ENCODE peak calls at places on chromosomes 7 and 10, in four cellular contexts. X, T, G and D are unnamed samples. For H3K4me1, the result is how much of the 10 kb centered on the place peaks cover.

GRCh38 chr7:53035499-53036412 is at the start of gene POM121L12:
- DNase-seq in G (no peak), T (peak), X (no peak), D (no peak)

GRCh38 chr7:100093054-100093453 is 4.3 kb downstream of the COPS6 start:
- DNase-seq in G (no peak), X (no peak), T (no peak), D (no peak)

GRCh38 chr7:106039486-106040060 is 72.5 kb downstream of the SYPL1 start:
- DNase-seq in T (no peak), G (no peak), X (no peak), D (no peak)

GRCh38 chr7:42869131-42870020 is 42.5 kb downstream of the C7orf25 start:
- DNase-seq in T (no peak), X (no peak), G (peak), D (no peak)

GRCh38 chr10:60456053-60456452 is 66.4 kb upstream of the ANK3 start:
- DNase-seq in G (no peak), T (no peak), X (no peak), D (no peak)

GRCh38 chr7:53315986-53316385 is 280.6 kb downstream of the POM121L12 start:
- DNase-seq in X (no peak), T (no peak), G (peak), D (no peak)

GRCh38 chr10:23540401-23540800 is 101.5 kb downstream of the OTUD1 start:
- DNase-seq in G (no peak), T (no peak), X (no peak), D (no peak)

GRCh38 chr7:53119514-53119933 is 84.1 kb downstream of the POM121L12 start:
- DNase-seq in X (no peak), G (no peak), T (no peak), D (no peak)

GRCh38 chr7:496528-497295 is 22.9 kb downstream of the PDGFA start:
- DNase-seq in T (peak), X (no peak), G (no peak), D (no peak)

GRCh38 chr7:138449580-138449979 is 10.5 kb upstream of the TRIM24 start:
- DNase-seq in X (peak), G (no peak), T (no peak), D (no peak)

GRCh38 chr10:62639139-62639538 is 165.4 kb upstream of the ADO start:
- DNase-seq in T (no peak), X (no peak), G (no peak), D (no peak)

GRCh38 chr7:111892568-111892967 is 313.6 kb downstream of the DOCK4 start:
- DNase-seq in G (no peak), T (no peak), X (no peak), D (no peak)

GRCh38 chr10:48792121-48792520 is 107.4 kb downstream of the WDFY4 start:
- DNase-seq in G (no peak), X (no peak), T (no peak), D (peak)

GRCh38 chr10:58275908-58276307 is 6.9 kb downstream of the CISD1 start:
- DNase-seq in T (no peak), G (no peak), X (no peak), D (no peak)

GRCh38 chr10:121792198-121792597 is 135.6 kb downstream of the ATE1 start:
- DNase-seq in T (no peak), G (no peak), X (no peak), D (no peak)

GRCh38 chr10:50310560-50311174 is 59.4 kb upstream of the ASAH2 start:
- DNase-seq in T (no peak), G (peak), X (peak), D (no peak)

GRCh38 chr7:44391746-44392617 is 66.6 kb upstream of the CAMK2B start:
- DNase-seq in G (no peak), T (no peak), X (no peak), D (no peak)

GRCh38 chr7:151876899-151877777 is at the start of gene PRKAG2:
- DNase-seq in G (peak), T (peak), X (peak), D (peak)

GRCh38 chr7:74364061-74364460 is 74.9 kb downstream of the CLIP2 start:
- DNase-seq in X (peak), T (no peak), G (peak), D (no peak)

GRCh38 chr10:82378146-82378545 is 503.2 kb downstream of the NRG3 start:
- DNase-seq in G (peak), T (no peak), X (peak), D (no peak)

GRCh38 chr10:77533887-77534278 is 103.7 kb downstream of the KCNMA1 start:
- DNase-seq in T (no peak), X (no peak), G (no peak), D (no peak)

GRCh38 chr7:132160525-132161230 is 415.6 kb downstream of the PLXNA4 start:
- DNase-seq in G (no peak), X (no peak), T (no peak), D (no peak)

GRCh38 chr10:42594246-42594650 is 44.1 kb downstream of the ZNF33B start:
- DNase-seq in X (no peak), G (peak), T (no peak), D (no peak)

GRCh38 chr10:86400705-86401587 is 34.4 kb upstream of the GRID1 start:
- DNase-seq in X (peak), G (peak), T (peak), D (peak)

GRCh38 chr10:49651917-49652316 is 27.5 kb upstream of the C10orf53 start:
- DNase-seq in X (no peak), T (no peak), G (no peak), D (no peak)

GRCh38 chr10:59700709-59701108 is 8.9 kb downstream of the SLC16A9 start:
- DNase-seq in X (no peak), G (no peak), T (no peak), D (no peak)

GRCh38 chr7:7596156-7596555 is 29.5 kb downstream of the MIOS start:
- DNase-seq in X (no peak), T (no peak), G (no peak), D (no peak)

GRCh38 chr10:110226926-110227641 is 19.7 kb downstream of the MXI1 start:
- DNase-seq in X (no peak), G (peak), T (peak), D (peak)

GRCh38 chr7:47783456-47784240 is 164.6 kb downstream of the PKD1L1 start:
- DNase-seq in T (no peak), X (peak), G (peak), D (peak)

GRCh38 chr10:22259280-22259679 is 41.5 kb upstream of the EBLN1 start:
- DNase-seq in G (no peak), T (no peak), X (peak), D (no peak)

GRCh38 chr7:54880326-54880989 is 121.4 kb upstream of the SEC61G start:
- DNase-seq in T (no peak), X (peak), G (peak), D (no peak)

GRCh38 chr10:79434223-79434687 is 11.2 kb downstream of the ZCCHC24 start:
- DNase-seq in X (no peak), G (no peak), T (no peak), D (no peak)

GRCh38 chr10:122164028-122164601 is 107.0 kb upstream of the BTBD16 start:
- DNase-seq in G (no peak), T (peak), X (no peak), D (no peak)

GRCh38 chr7:44949315-44949714 is 29.5 kb downstream of the MYO1G start:
- DNase-seq in T (no peak), X (no peak), G (no peak), D (no peak)

GRCh38 chr10:70223728-70224127 is 9.5 kb downstream of the PPA1 start:
- DNase-seq in T (no peak), G (peak), X (no peak), D (no peak)

GRCh38 chr10:70228503-70228902 is 4.7 kb downstream of the PPA1 start:
- DNase-seq in T (no peak), G (no peak), X (no peak), D (no peak)

GRCh38 chr10:70232859-70233108 is 445 bp downstream of the PPA1 start:
- DNase-seq in T (no peak), G (no peak), X (no peak), D (peak)

GRCh38 chr10:70232155-70232858 is 922 bp downstream of the PPA1 start:
- DNase-seq in X (peak), G (peak), T (peak), D (peak)

GRCh38 chr10:70227548-70228320 is 5.5 kb downstream of the PPA1 start:
- DNase-seq in X (peak), T (no peak), G (no peak), D (no peak)
- H3K4me1 ChIP-seq in X (under half), T (under half), G (under half), D (under half)

GRCh38 chr7:15685358-15686181 is 913 bp downstream of the MEOX2 start:
- DNase-seq in T (peak), G (no peak), X (no peak), D (no peak)
- H3K27ac ChIP-seq in T (peak), G (no peak), X (no peak), D (no peak)

GRCh38 chr7:24930856-24931255 is 49.1 kb downstream of the OSBPL3 start:
- DNase-seq in G (no peak), X (no peak), T (no peak), D (no peak)
- H3K4me3 ChIP-seq in G (no peak), X (no peak), T (no peak), D (no peak)

DNA sequence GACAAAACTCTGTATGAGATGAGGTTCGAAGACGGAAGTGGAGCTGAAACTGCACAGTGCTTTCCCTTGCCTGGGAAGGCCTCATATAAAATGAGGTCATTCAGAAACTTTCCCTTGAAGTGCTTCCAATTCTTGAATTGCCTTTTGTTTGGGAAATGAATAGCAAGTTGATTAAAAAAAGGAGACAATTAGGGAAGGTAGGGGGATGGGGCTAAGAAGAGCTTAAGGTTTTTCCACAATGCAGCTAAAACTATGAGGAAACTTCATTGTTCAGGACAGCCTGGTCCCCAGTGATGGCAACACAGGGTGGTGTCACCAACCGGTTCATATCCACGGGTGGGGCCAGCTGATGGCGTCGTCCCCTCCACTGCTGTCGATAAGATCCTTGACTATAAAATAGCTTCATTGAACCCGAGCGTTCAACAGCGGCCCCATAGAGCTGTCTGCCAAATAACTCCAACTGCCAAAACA is 3.0 kb upstream of the CELF2 start:
- DNase-seq in G (no peak), X (no peak), T (peak), D (no peak)
- H3K4me1 ChIP-seq in G (under half), X (under half), T (under half), D (under half)

GRCh38 chr10:6048281-6049030 is 13.7 kb downstream of the IL2RA start:
- DNase-seq in X (no peak), T (no peak), G (no peak), D (no peak)
- H3K27ac ChIP-seq in X (no peak), T (no peak), G (no peak), D (no peak)

GRCh38 chr10:75407716-75408511 is 6.3 kb upstream of the ZNF503 start:
- DNase-seq in X (no peak), G (no peak), T (peak), D (no peak)
- H3K4me3 ChIP-seq in X (peak), G (peak), T (peak), D (no peak)

GRCh38 chr7:96308253-96308949 is 13.5 kb downstream of the SLC25A13 start:
- DNase-seq in X (no peak), G (no peak), T (no peak), D (no peak)

GRCh38 chr7:96308950-96309263 is 13.0 kb downstream of the SLC25A13 start:
- DNase-seq in G (no peak), T (no peak), X (no peak), D (no peak)

GRCh38 chr7:96304573-96304972 is 17.3 kb downstream of the SLC25A13 start:
- DNase-seq in G (no peak), X (no peak), T (no peak), D (no peak)

GRCh38 chr7:96305915-96306314 is 16.0 kb downstream of the SLC25A13 start:
- DNase-seq in T (no peak), X (no peak), G (no peak), D (no peak)

GRCh38 chr7:96306385-96307125 is 15.3 kb downstream of the SLC25A13 start:
- DNase-seq in X (no peak), T (no peak), G (no peak), D (no peak)
- H3K4me1 ChIP-seq in X (under half), T (under half), G (under half), D (under half)

GRCh38 chr7:29270579-29270978 is 76.0 kb downstream of the CHN2 start:
- DNase-seq in T (no peak), G (no peak), X (no peak), D (no peak)

GRCh38 chr7:29270979-29271658 is 76.5 kb downstream of the CHN2 start:
- DNase-seq in T (no peak), G (no peak), X (no peak), D (no peak)

GRCh38 chr7:29265208-29265923 is 70.8 kb downstream of the CHN2 start:
- DNase-seq in X (no peak), G (no peak), T (no peak), D (no peak)

GRCh38 chr7:29274156-29275017 is 79.8 kb downstream of the CHN2 start:
- DNase-seq in G (no peak), X (no peak), T (no peak), D (no peak)

DNA sequence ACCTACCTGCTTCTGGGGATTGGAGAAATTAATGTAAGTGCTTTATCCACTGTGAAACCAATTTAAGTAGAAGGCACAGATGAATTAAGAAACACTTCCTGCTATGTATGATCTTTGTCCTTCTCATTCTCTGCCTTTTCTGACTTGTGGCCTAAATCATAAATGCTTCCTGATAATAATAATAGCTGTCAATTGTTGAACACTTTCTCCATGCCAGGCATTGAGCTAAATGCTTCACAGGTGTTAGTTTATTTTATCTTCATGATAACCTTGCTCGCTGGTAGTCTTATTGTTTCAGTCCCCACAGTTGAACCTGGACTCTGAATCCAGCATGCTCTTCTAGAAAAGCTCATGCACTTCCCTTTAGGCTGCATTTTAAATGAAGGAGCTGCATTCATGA is 75.4 kb downstream of the CHN2 start:
- DNase-seq in G (no peak), X (no peak), T (no peak), D (no peak)
- H3K27ac ChIP-seq in G (no peak), X (no peak), T (no peak), D (no peak)

GRCh38 chr7:27409311-27409710 is 166.7 kb downstream of the EVX1 start:
- DNase-seq in G (no peak), T (no peak), X (no peak), D (no peak)
- H3K4me3 ChIP-seq in G (no peak), T (no peak), X (no peak), D (no peak)